ENCODE peak calls at places on chromosome 14, in eight cellular contexts. X is activated CD4-positive, alpha-beta T cell treated with anti-CD3 and anti-CD28 coated beads for 4 hours; U is DMS 273 treated with DMSO at 0.1 percent for 48 hours; D is AG09319; T is HTR-8/SVneo; N is RKO; R is LoVo; Z is tibial nerve. M is an unnamed sample.

GRCh38 chr14:26820101-26820500 is 222.3 kb upstream of the NOVA1 start:
- DNase-seq in U (no peak), X (no peak), T (peak), N (no peak), D (peak), Z (no peak), R (no peak), M (no peak)

GRCh38 chr14:25381498-25381897 is 331.6 kb upstream of the STXBP6 start:
- DNase-seq in R (no peak), N (peak), T (no peak), U (no peak), D (no peak), Z (no peak), X (no peak), M (no peak)

GRCh38 chr14:28773917-28774691 is 7.5 kb downstream of the FOXG1 start:
- DNase-seq in T (no peak), D (no peak), N (no peak), X (no peak), Z (no peak), U (no peak), R (no peak), M (no peak)

GRCh38 chr14:65564370-65564769 is 151.8 kb downstream of the FUT8 start:
- DNase-seq in U (no peak), X (no peak), D (no peak), Z (no peak), T (no peak), R (no peak), N (no peak), M (no peak)

GRCh38 chr14:54537651-54538050 is 27.9 kb downstream of the CGRRF1 start:
- DNase-seq in Z (no peak), T (no peak), U (no peak), R (peak), X (no peak), D (no peak), N (no peak), M (peak)

GRCh38 chr14:80215756-80216581 is 4.7 kb upstream of the DIO2 start:
- DNase-seq in T (no peak), N (no peak), X (no peak), R (no peak), Z (peak), D (no peak), U (no peak), M (no peak)

GRCh38 chr14:55580401-55581010 is 499 bp downstream of the KTN1 start:
- DNase-seq in N (peak), U (no peak), Z (no peak), X (peak), D (no peak), T (peak), R (no peak), M (peak)

GRCh38 chr14:105908481-105908911 is 382.1 kb downstream of the TMEM121 start:
- DNase-seq in D (no peak), T (no peak), U (no peak), N (no peak), Z (no peak), X (no peak), R (no peak), M (no peak)

GRCh38 chr14:95290769-95291440 is 28.8 kb downstream of the CLMN start:
- DNase-seq in D (no peak), U (no peak), R (peak), T (no peak), N (no peak), Z (no peak), X (no peak), M (peak)

GRCh38 chr14:23544511-23545447 is 6.8 kb downstream of the ZFHX2 start:
- DNase-seq in U (peak), Z (no peak), R (no peak), D (no peak), N (no peak), T (no peak), X (no peak), M (peak)

GRCh38 chr14:52878469-52878868 is 72.4 kb downstream of the FERMT2 start:
- DNase-seq in X (no peak), N (no peak), Z (no peak), T (no peak), R (no peak), U (no peak), D (no peak), M (no peak)

GRCh38 chr14:100027771-100028490 is 37.3 kb upstream of the EVL start:
- DNase-seq in N (no peak), Z (no peak), R (no peak), U (no peak), D (no peak), T (no peak), X (no peak), M (no peak)

GRCh38 chr14:105532735-105533141 is 6.4 kb downstream of the TMEM121 start:
- DNase-seq in R (peak), D (no peak), N (peak), X (no peak), Z (no peak), U (peak), T (no peak), M (no peak)

GRCh38 chr14:88166616-88167015 is 156.5 kb downstream of the KCNK10 start:
- DNase-seq in D (no peak), X (no peak), Z (no peak), U (no peak), N (peak), T (no peak), R (peak), M (peak)

GRCh38 chr14:104515059-104515810 is 64.3 kb upstream of the C14orf180 start:
- DNase-seq in R (no peak), X (no peak), Z (no peak), U (no peak), N (no peak), T (no peak), D (no peak), M (no peak)

GRCh38 chr14:65745396-65746190 is 333.1 kb downstream of the FUT8 start:
- DNase-seq in U (no peak), R (no peak), D (no peak), T (no peak), X (no peak), Z (no peak), N (no peak), M (no peak)

GRCh38 chr14:64979336-64980074 is 7.2 kb upstream of the FNTB start:
- DNase-seq in R (no peak), Z (no peak), U (no peak), N (no peak), X (no peak), D (no peak), T (no peak), M (no peak)

GRCh38 chr14:105178069-105178867 is 2.8 kb downstream of the NUDT14 start:
- DNase-seq in D (no peak), U (no peak), Z (no peak), X (no peak), T (no peak), R (no peak), N (no peak), M (no peak)

GRCh38 chr14:31025335-31026075 is at the start of gene AP4S1:
- DNase-seq in N (peak), Z (peak), R (peak), D (no peak), U (no peak), X (peak), T (peak), M (peak)

GRCh38 chr14:76131071-76131985 is 20.4 kb upstream of the GPATCH2L start:
- DNase-seq in U (no peak), X (no peak), R (no peak), D (no peak), T (no peak), N (no peak), Z (no peak), M (no peak)